ENCODE peak calls at places on chromosomes 11 and 22, in five cellular contexts. I is astrocyte, J is heart left ventricle, S is IMR-90, R is esophagus squamous epithelium. W is an unnamed sample. For H3K36me3, H3K9me3 and H3K4me1, the result is how much of the 10 kb centered on the place peaks cover.

GRCh38 chr11:126733685-126734084 is 266.9 kb downstream of the KIRREL3 start:
- DNase-seq in R (no peak), J (no peak), S (peak), I (no peak), W (no peak)

GRCh38 chr22:22593964-22594656 is 35.0 kb upstream of the PRAME start:
- DNase-seq in S (peak), J (no peak), I (no peak), R (no peak), W (peak)

GRCh38 chr11:111195192-111195591 is 50.3 kb upstream of the POU2AF2 start:
- DNase-seq in S (peak), R (no peak), I (no peak), J (no peak), W (no peak)

GRCh38 chr11:33898957-33899356 is 7.1 kb upstream of the LMO2 start:
- DNase-seq in R (no peak), S (no peak), J (no peak), I (no peak), W (no peak)

GRCh38 chr22:49967333-49968241 is 7.0 kb downstream of the PIM3 start:
- DNase-seq in J (peak), I (no peak), S (no peak), R (no peak), W (no peak)

GRCh38 chr11:34183840-34184358 is 78.5 kb downstream of the NAT10 start:
- DNase-seq in J (no peak), R (no peak), I (no peak), S (no peak), W (no peak)

GRCh38 chr11:44633641-44634040 is 68.2 kb downstream of the CD82 start:
- DNase-seq in R (no peak), I (no peak), S (no peak), J (no peak), W (peak)

GRCh38 chr11:113090716-113091577 is 129.7 kb downstream of the NCAM1 start:
- DNase-seq in S (no peak), R (no peak), J (no peak), I (no peak), W (no peak)

GRCh38 chr22:39332441-39333064 is 13.1 kb upstream of the RPL3 start:
- DNase-seq in R (no peak), I (no peak), S (no peak), J (no peak), W (peak)

GRCh38 chr11:122711362-122711761 is 55.8 kb downstream of the UBASH3B start:
- DNase-seq in I (no peak), J (no peak), S (no peak), R (no peak), W (no peak)

GRCh38 chr11:126318642-126319373 is 14.9 kb downstream of the DCPS start:
- DNase-seq in S (peak), I (peak), J (peak), R (no peak), W (peak)

GRCh38 chr11:3989891-3990290 is 104.7 kb upstream of the RRM1 start:
- DNase-seq in I (no peak), R (no peak), J (no peak), S (no peak), W (no peak)

GRCh38 chr11:44628730-44629361 is 63.4 kb downstream of the CD82 start:
- DNase-seq in J (no peak), R (no peak), I (no peak), S (no peak), W (no peak)

GRCh38 chr11:41273908-41274307 is 185.5 kb downstream of the LRRC4C start:
- DNase-seq in J (peak), R (no peak), I (no peak), S (no peak), W (no peak)

GRCh38 chr11:96090711-96091110 is 166.8 kb upstream of the MTMR2 start:
- DNase-seq in J (no peak), S (peak), R (no peak), I (peak), W (peak)

GRCh38 chr11:46969379-46969778 is 32.8 kb downstream of the CSTPP1 start:
- DNase-seq in J (no peak), R (no peak), I (no peak), S (no peak), W (no peak)

GRCh38 chr11:34997872-34998548 is 81.6 kb downstream of the PDHX start:
- DNase-seq in S (peak), I (no peak), R (no peak), J (no peak), W (peak)

GRCh38 chr22:35299717-35300497 is at the start of gene TOM1:
- DNase-seq in J (peak), S (peak), I (peak), R (peak), W (peak)

GRCh38 chr11:68653486-68654430 is 30.6 kb upstream of the GAL start:
- DNase-seq in J (no peak), I (no peak), S (no peak), R (no peak), W (no peak)

GRCh38 chr22:47323518-47323917 is 561.1 kb downstream of the TBC1D22A start:
- DNase-seq in J (no peak), R (no peak), I (no peak), S (no peak), W (no peak)

GRCh38 chr11:111560785-111561184 is 20.3 kb downstream of the LAYN start:
- DNase-seq in R (no peak), S (no peak), I (no peak), J (no peak), W (no peak)

GRCh38 chr11:18669211-18669593 is 29.4 kb upstream of the TMEM86A start:
- DNase-seq in I (no peak), S (no peak), R (no peak), J (no peak), W (no peak)

GRCh38 chr11:95849087-95849825 is 59.0 kb downstream of the CEP57 start:
- DNase-seq in R (no peak), S (peak), I (peak), J (peak), W (peak)

GRCh38 chr22:42361523-42361922 is 70.7 kb downstream of the NFAM1 start:
- DNase-seq in I (no peak), R (no peak), S (no peak), J (no peak), W (no peak)

GRCh38 chr22:24380220-24381218 is 46.9 kb upstream of the ADORA2A start:
- DNase-seq in S (no peak), R (no peak), J (no peak), I (no peak), W (no peak)

GRCh38 chr11:120597250-120597649 is 85.7 kb downstream of the GRIK4 start:
- DNase-seq in S (no peak), J (no peak), I (no peak), R (no peak), W (no peak)

GRCh38 chr22:30159561-30160353 is 79.5 kb downstream of the HORMAD2 start:
- DNase-seq in I (peak), S (peak), J (no peak), R (no peak), W (peak)

GRCh38 chr11:70569173-70569890 is 171.0 kb downstream of the CTTN start:
- DNase-seq in R (no peak), I (no peak), J (no peak), S (no peak), W (no peak)

GRCh38 chr11:116309446-116309845 is 463.3 kb downstream of the BUD13 start:
- DNase-seq in J (no peak), S (no peak), R (no peak), I (peak), W (no peak)

GRCh38 chr22:40875111-40875510 is 13.2 kb upstream of the DNAJB7 start:
- DNase-seq in R (no peak), I (no peak), S (no peak), J (no peak), W (no peak)
- H3K36me3 ChIP-seq in R (under half), I (under half), S (under half), J (under half), W (under half)

DNA sequence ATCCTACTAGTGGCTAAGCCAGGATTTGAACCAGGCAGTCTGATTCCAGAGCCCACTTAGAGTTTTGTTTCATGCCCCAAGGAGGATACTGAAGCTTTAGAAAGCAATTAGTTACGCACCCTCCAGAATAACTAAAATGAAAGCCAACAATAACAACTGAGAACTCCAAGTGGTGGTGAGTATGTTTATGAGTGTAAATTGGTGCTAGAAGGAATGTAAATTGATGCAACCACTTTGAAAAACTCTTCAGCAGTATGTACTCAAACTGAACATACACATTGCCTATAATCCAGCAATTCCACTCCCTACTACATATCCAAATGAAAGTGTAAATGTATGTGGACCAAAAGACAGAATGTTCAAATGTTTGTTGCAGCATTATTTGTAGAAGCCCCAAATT is 6.7 kb upstream of the ARL14EP start:
- DNase-seq in S (no peak), I (no peak), J (no peak), R (no peak), W (peak)
- H3K9me3 ChIP-seq in S (under half), I (under half), J (under half), R (under half), W (under half)

GRCh38 chr11:897226-898159 is 13.1 kb downstream of the CHID1 start:
- DNase-seq in R (no peak), I (no peak), J (no peak), S (no peak), W (no peak)

GRCh38 chr11:898160-898517 is 12.5 kb downstream of the CHID1 start:
- DNase-seq in R (no peak), J (no peak), S (peak), I (no peak), W (peak)

GRCh38 chr11:899724-900123 is 10.9 kb downstream of the CHID1 start:
- DNase-seq in R (no peak), J (no peak), I (no peak), S (no peak), W (no peak)

GRCh38 chr11:900545-900944 is 10.1 kb downstream of the CHID1 start:
- DNase-seq in S (no peak), J (no peak), I (no peak), R (no peak), W (no peak)

GRCh38 chr11:898540-899190 is 11.9 kb downstream of the CHID1 start:
- DNase-seq in R (no peak), J (no peak), I (no peak), S (no peak), W (no peak)
- H3K4me1 ChIP-seq in R (under half), J (under half), I (under half), S (under half), W (under half)

GRCh38 chr11:8683115-8683807 is 669 bp downstream of the RPL27A start:
- DNase-seq in I (peak), S (no peak), R (no peak), J (no peak), W (peak)
- H3K36me3 ChIP-seq in I (under half), S (under half), R (under half), J (under half), W (under half)

GRCh38 chr22:43854151-43854785 is 8.0 kb downstream of the SULT4A1 start:
- DNase-seq in R (no peak), J (no peak), S (no peak), I (no peak), W (no peak)
- H3K9me3 ChIP-seq in R (under half), J (under half), S (under half), I (under half), W (under half)

DNA sequence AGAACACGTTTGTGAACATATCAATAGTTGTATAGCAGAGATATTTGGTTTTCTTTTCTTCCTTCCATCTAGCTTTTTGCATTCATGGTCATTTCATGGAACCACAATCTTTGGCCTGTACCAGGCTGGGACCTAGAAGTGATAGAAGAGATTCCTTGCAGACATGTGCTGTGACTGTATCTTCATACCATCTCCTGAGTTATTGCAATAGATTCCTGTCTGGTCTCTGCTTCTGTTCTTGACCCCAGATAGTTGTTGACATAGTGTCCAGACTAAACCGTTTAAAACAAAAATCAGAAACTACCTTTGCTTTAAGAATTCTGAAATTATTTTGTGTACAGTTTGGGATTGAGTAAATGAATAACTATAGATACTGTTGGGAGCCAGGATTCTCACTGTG is 16.8 kb downstream of the PANX1 start:
- DNase-seq in I (no peak), R (no peak), S (no peak), J (no peak), W (no peak)
- H3K4me1 ChIP-seq in I (under half), R (under half), S (under half), J (half or more), W (half or more)